ENCODE peak calls at places on chromosomes 11 and 22, in four cellular contexts. L is BJ, B is heart right ventricle, X is sigmoid colon. Z is an unnamed sample.

GRCh38 chr11:30710216-30710615 is 124.1 kb upstream of the MPPED2 start:
- DNase-seq in L (no peak), B (no peak), X (no peak), Z (no peak)

GRCh38 chr11:120660024-120660565 is 148.5 kb downstream of the GRIK4 start:
- DNase-seq in B (no peak), X (no peak), L (no peak), Z (no peak)

GRCh38 chr11:7892751-7893356 is 38.2 kb downstream of the OR10A6 start:
- DNase-seq in B (no peak), L (no peak), X (no peak), Z (no peak)

GRCh38 chr11:76808996-76809395 is 25.8 kb downstream of the TSKU start:
- DNase-seq in B (no peak), X (no peak), L (no peak), Z (no peak)

GRCh38 chr11:35418282-35418846 is 994 bp downstream of the SLC1A2 start:
- DNase-seq in L (no peak), X (no peak), B (no peak), Z (no peak)

GRCh38 chr11:132357811-132358572 is 987.6 kb downstream of the NTM start:
- DNase-seq in X (no peak), L (no peak), B (no peak), Z (no peak)

GRCh38 chr22:36328635-36329216 is 59.0 kb downstream of the MYH9 start:
- DNase-seq in X (peak; percentile 94), L (peak; percentile 55), B (no peak), Z (no peak)

GRCh38 chr22:24501366-24502005 is 6.4 kb downstream of the UPB1 start:
- DNase-seq in L (no peak), B (no peak), X (no peak), Z (no peak)

GRCh38 chr11:8318536-8318935 is 54.9 kb upstream of the LMO1 start:
- DNase-seq in X (peak; percentile 55), L (no peak), B (no peak), Z (no peak)

Z was measured in sciatic nerve.